ENCODE peak calls at places on chromosomes 16 and 17, in nine cellular contexts. One of them, this sample, is unnamed.
A peak's percentile ranks its signal among the peaks of the same experiment; 100 is the strongest.

GRCh38 chr16:23967018-23967417 is 131.2 kb downstream of the PRKCB start:
- DNase-seq in activated CD4-positive, alpha-beta T cell treated with anti-CD3 and anti-CD28 coated beads, Interleukin-2, amount 50 U/mL, for 1 hour: no peak
- DNase-seq in stimulated activated CD4-positive, alpha-beta T cell treated with anti-CD3 and anti-CD28 coated beads, Interleukin-1b, Interleukin-23, amount 100 ng/mL, for 48 hours: no peak
- DNase-seq in smooth muscle cell of the brain vasculature: no peak
- DNase-seq in fibroblast of pulmonary artery: no peak
- DNase-seq in HEK293T: no peak
- DNase-seq in cardiac fibroblast: no peak
- DNase-seq in left ventricle myocardium superior: no peak
- DNase-seq in astrocyte of the cerebellum: no peak
- DNase-seq in this sample: no peak

GRCh38 chr17:68832140-68832871 is 122.9 kb downstream of the ABCA8 start:
- DNase-seq in activated CD4-positive, alpha-beta T cell treated with anti-CD3 and anti-CD28 coated beads, Interleukin-2, amount 50 U/mL, for 1 hour: no peak
- DNase-seq in stimulated activated CD4-positive, alpha-beta T cell treated with anti-CD3 and anti-CD28 coated beads, Interleukin-1b, Interleukin-23, amount 100 ng/mL, for 48 hours: no peak
- DNase-seq in smooth muscle cell of the brain vasculature: no peak
- DNase-seq in fibroblast of pulmonary artery: no peak
- DNase-seq in HEK293T: no peak
- DNase-seq in cardiac fibroblast: no peak
- DNase-seq in left ventricle myocardium superior: peak; percentile 28
- DNase-seq in astrocyte of the cerebellum: no peak
- DNase-seq in this sample: no peak

GRCh38 chr17:71986886-71987285 is 133.9 kb upstream of the SOX9 start:
- DNase-seq in activated CD4-positive, alpha-beta T cell treated with anti-CD3 and anti-CD28 coated beads, Interleukin-2, amount 50 U/mL, for 1 hour: no peak
- DNase-seq in stimulated activated CD4-positive, alpha-beta T cell treated with anti-CD3 and anti-CD28 coated beads, Interleukin-1b, Interleukin-23, amount 100 ng/mL, for 48 hours: no peak
- DNase-seq in smooth muscle cell of the brain vasculature: no peak
- DNase-seq in fibroblast of pulmonary artery: no peak
- DNase-seq in HEK293T: no peak
- DNase-seq in cardiac fibroblast: no peak
- DNase-seq in left ventricle myocardium superior: no peak
- DNase-seq in astrocyte of the cerebellum: no peak
- DNase-seq in this sample: peak; percentile 26

GRCh38 chr17:17146791-17147406 is 59.2 kb downstream of the PLD6 start:
- DNase-seq in activated CD4-positive, alpha-beta T cell treated with anti-CD3 and anti-CD28 coated beads, Interleukin-2, amount 50 U/mL, for 1 hour: peak; percentile 20
- DNase-seq in stimulated activated CD4-positive, alpha-beta T cell treated with anti-CD3 and anti-CD28 coated beads, Interleukin-1b, Interleukin-23, amount 100 ng/mL, for 48 hours: peak; percentile 32
- DNase-seq in smooth muscle cell of the brain vasculature: no peak
- DNase-seq in fibroblast of pulmonary artery: no peak
- DNase-seq in HEK293T: peak; percentile 34
- DNase-seq in cardiac fibroblast: no peak
- DNase-seq in left ventricle myocardium superior: peak; percentile 28
- DNase-seq in astrocyte of the cerebellum: no peak
- DNase-seq in this sample: no peak

GRCh38 chr16:89588413-89589109 is 13.0 kb downstream of the CPNE7 start:
- DNase-seq in activated CD4-positive, alpha-beta T cell treated with anti-CD3 and anti-CD28 coated beads, Interleukin-2, amount 50 U/mL, for 1 hour: no peak
- DNase-seq in stimulated activated CD4-positive, alpha-beta T cell treated with anti-CD3 and anti-CD28 coated beads, Interleukin-1b, Interleukin-23, amount 100 ng/mL, for 48 hours: no peak
- DNase-seq in smooth muscle cell of the brain vasculature: no peak
- DNase-seq in fibroblast of pulmonary artery: no peak
- DNase-seq in HEK293T: no peak
- DNase-seq in cardiac fibroblast: no peak
- DNase-seq in left ventricle myocardium superior: no peak
- DNase-seq in astrocyte of the cerebellum: no peak
- DNase-seq in this sample: no peak

GRCh38 chr16:88711750-88712340 is 5.5 kb downstream of the CTU2 start:
- DNase-seq in activated CD4-positive, alpha-beta T cell treated with anti-CD3 and anti-CD28 coated beads, Interleukin-2, amount 50 U/mL, for 1 hour: no peak
- DNase-seq in stimulated activated CD4-positive, alpha-beta T cell treated with anti-CD3 and anti-CD28 coated beads, Interleukin-1b, Interleukin-23, amount 100 ng/mL, for 48 hours: no peak
- DNase-seq in smooth muscle cell of the brain vasculature: no peak
- DNase-seq in fibroblast of pulmonary artery: no peak
- DNase-seq in HEK293T: no peak
- DNase-seq in cardiac fibroblast: no peak
- DNase-seq in left ventricle myocardium superior: no peak
- DNase-seq in astrocyte of the cerebellum: no peak
- DNase-seq in this sample: no peak

GRCh38 chr17:28381141-28381825 is 9.8 kb downstream of the SARM1 start:
- DNase-seq in activated CD4-positive, alpha-beta T cell treated with anti-CD3 and anti-CD28 coated beads, Interleukin-2, amount 50 U/mL, for 1 hour: peak; percentile 9
- DNase-seq in stimulated activated CD4-positive, alpha-beta T cell treated with anti-CD3 and anti-CD28 coated beads, Interleukin-1b, Interleukin-23, amount 100 ng/mL, for 48 hours: peak; percentile 50
- DNase-seq in smooth muscle cell of the brain vasculature: no peak
- DNase-seq in fibroblast of pulmonary artery: no peak
- DNase-seq in HEK293T: no peak
- DNase-seq in cardiac fibroblast: no peak
- DNase-seq in left ventricle myocardium superior: peak; percentile 49
- DNase-seq in astrocyte of the cerebellum: no peak
- DNase-seq in this sample: no peak

GRCh38 chr17:17137731-17138585 is 68.2 kb downstream of the PLD6 start:
- DNase-seq in activated CD4-positive, alpha-beta T cell treated with anti-CD3 and anti-CD28 coated beads, Interleukin-2, amount 50 U/mL, for 1 hour: no peak
- DNase-seq in stimulated activated CD4-positive, alpha-beta T cell treated with anti-CD3 and anti-CD28 coated beads, Interleukin-1b, Interleukin-23, amount 100 ng/mL, for 48 hours: no peak
- DNase-seq in smooth muscle cell of the brain vasculature: no peak
- DNase-seq in fibroblast of pulmonary artery: no peak
- DNase-seq in HEK293T: no peak
- DNase-seq in cardiac fibroblast: no peak
- DNase-seq in left ventricle myocardium superior: no peak
- DNase-seq in astrocyte of the cerebellum: no peak
- DNase-seq in this sample: no peak